ENCODE peak calls at places on chromosomes 4 and X, in six cellular contexts. W is colonic mucosa, O is upper lobe of right lung, H is psoas muscle, M is hepatocyte, Y is choroid plexus epithelial cell. V is an unnamed sample.

GRCh38 chrX:15114865-15115566 is 154.9 kb downstream of the ASB9 start:
- DNase-seq in W (no peak), O (no peak), H (no peak), M (no peak), Y (no peak), V (peak; percentile 0)

GRCh38 chr4:102554482-102554881 is 53.3 kb downstream of the NFKB1 start:
- DNase-seq in W (no peak), O (no peak), H (peak; percentile 87), M (no peak), Y (peak; percentile 87), V (peak; percentile 79)

GRCh38 chr4:34720563-34720962 is 1523.8 kb downstream of the ARAP2 start:
- DNase-seq in W (no peak), O (no peak), H (no peak), M (peak; percentile 64), Y (peak; percentile 71), V (peak; percentile 54)

GRCh38 chr4:21802406-21802805 is 146.2 kb downstream of the KCNIP4 start:
- DNase-seq in W (no peak), O (no peak), H (no peak), M (no peak), Y (peak; percentile 83), V (peak; percentile 48)

GRCh38 chrX:103503163-103503852 is 16.0 kb downstream of the RAB40A start:
- DNase-seq in W (no peak), O (no peak), H (no peak), M (no peak), Y (peak; percentile 28), V (no peak)

GRCh38 chr4:38868055-38868965 is 704 bp downstream of the FAM114A1 start:
- DNase-seq in W (peak; percentile 73), O (peak; percentile 75), H (peak; percentile 71), M (peak; percentile 54), Y (peak; percentile 40), V (peak; percentile 71)

GRCh38 chr4:41749650-41750049 is 1.1 kb upstream of the PHOX2B start:
- DNase-seq in W (no peak), O (no peak), H (no peak), M (no peak), Y (no peak), V (no peak)

GRCh38 chrX:118726887-118727685 is at the start of gene IL13RA1:
- DNase-seq in W (peak; percentile 77), O (peak; percentile 91), H (peak; percentile 88), M (peak; percentile 93), Y (peak; percentile 90), V (peak; percentile 85)

GRCh38 chr4:141132689-141133145 is 552 bp downstream of the RNF150 start:
- DNase-seq in W (peak; percentile 22), O (peak; percentile 63), H (no peak), M (peak; percentile 67), Y (no peak), V (no peak)

GRCh38 chr4:182916483-182917181 is 554 bp downstream of the DCTD start:
- DNase-seq in W (peak; percentile 47), O (peak; percentile 86), H (peak; percentile 81), M (peak; percentile 73), Y (peak; percentile 74), V (peak; percentile 75)

GRCh38 chrX:5042563-5042962 is 1186.1 kb downstream of the NLGN4X start:
- DNase-seq in W (no peak), O (no peak), H (no peak), M (no peak), Y (no peak), V (no peak)

GRCh38 chrX:21943460-21944135 is 3.1 kb downstream of the SMS start:
- DNase-seq in W (no peak), O (no peak), H (no peak), M (no peak), Y (peak; percentile 74), V (peak; percentile 61)

GRCh38 chrX:120731386-120731785 is 101.5 kb upstream of the C1GALT1C1 start:
- DNase-seq in W (no peak), O (no peak), H (no peak), M (no peak), Y (no peak), V (no peak)

GRCh38 chr4:124833831-124834505 is 121.4 kb upstream of the ANKRD50 start:
- DNase-seq in W (no peak), O (no peak), H (no peak), M (no peak), Y (no peak), V (no peak)

GRCh38 chrX:130606415-130606814 is 204.6 kb downstream of the RBMX2 start:
- DNase-seq in W (no peak), O (no peak), H (no peak), M (no peak), Y (no peak), V (no peak)

GRCh38 chr4:2059034-2059725 is at the start of gene NAT8L:
- DNase-seq in W (no peak), O (no peak), H (peak; percentile 69), M (peak; percentile 62), Y (no peak), V (peak; percentile 12)

GRCh38 chr4:186580669-186581068 is 25.3 kb upstream of the MTNR1A start:
- DNase-seq in W (no peak), O (no peak), H (no peak), M (no peak), Y (no peak), V (no peak)

GRCh38 chr4:23039813-23040212 is 347.1 kb downstream of the GBA3 start:
- DNase-seq in W (no peak), O (no peak), H (no peak), M (no peak), Y (no peak), V (no peak)

GRCh38 chrX:40646489-40647306 is 663 bp downstream of the CXorf38 start:
- DNase-seq in W (peak; percentile 62), O (peak; percentile 70), H (peak; percentile 72), M (peak; percentile 30), Y (peak; percentile 39), V (peak; percentile 43)

GRCh38 chrX:140661657-140662056 is 47.9 kb upstream of the LINC00632 start:
- DNase-seq in W (no peak), O (no peak), H (no peak), M (no peak), Y (peak; percentile 11), V (no peak)

GRCh38 chr4:120801171-120801758 is 121.3 kb downstream of the PRDM5 start:
- DNase-seq in W (no peak), O (no peak), H (peak; percentile 55), M (peak; percentile 41), Y (peak; percentile 29), V (peak; percentile 28)

GRCh38 chrX:67725471-67725870 is 181.7 kb downstream of the AR start:
- DNase-seq in W (no peak), O (no peak), H (no peak), M (no peak), Y (no peak), V (no peak)

GRCh38 chr4:56999751-57000150 is 21.1 kb downstream of the POLR2B start:
- DNase-seq in W (no peak), O (no peak), H (no peak), M (no peak), Y (no peak), V (no peak)

GRCh38 chrX:41452972-41453371 is 5.8 kb downstream of the NYX start:
- DNase-seq in W (no peak), O (no peak), H (no peak), M (no peak), Y (peak; percentile 82), V (peak; percentile 32)

GRCh38 chr4:111811661-111812060 is 333.6 kb upstream of the FAM241A start:
- DNase-seq in W (no peak), O (no peak), H (no peak), M (no peak), Y (no peak), V (peak; percentile 44)

GRCh38 chrX:15973941-15974340 is 119.3 kb upstream of the AP1S2 start:
- DNase-seq in W (no peak), O (no peak), H (peak; percentile 73), M (no peak), Y (no peak), V (no peak)

GRCh38 chrX:153924149-153924861 is 1.8 kb downstream of the ARHGAP4 start:
- DNase-seq in W (no peak), O (no peak), H (no peak), M (no peak), Y (peak; percentile 45), V (peak; percentile 51)

GRCh38 chrX:19040373-19040772 is 56.5 kb upstream of the PHKA2 start:
- DNase-seq in W (no peak), O (no peak), H (no peak), M (no peak), Y (no peak), V (no peak)
- TF ChIP-seq CTCF in W (no peak), O (peak; percentile 28), H (no peak), M (peak; percentile 48), Y (peak; percentile 44), V (peak; percentile 21)

GRCh38 chr4:118846981-118847380 is 11.1 kb upstream of the SEC24D start:
- DNase-seq in W (no peak), O (no peak), H (no peak), M (no peak), Y (no peak), V (no peak)
- TF ChIP-seq CTCF in W (no peak), O (no peak), H (no peak), M (no peak), Y (no peak), V (no peak)

GRCh38 chr4:154928640-154929257 is 147.7 kb downstream of the RBM46 start:
- DNase-seq in W (no peak), O (no peak), H (no peak), M (peak; percentile 53), Y (peak; percentile 55), V (peak; percentile 45)
- TF ChIP-seq CTCF in W (no peak), O (peak; percentile 11), H (no peak), M (peak; percentile 59), Y (peak; percentile 52), V (peak; percentile 45)

GRCh38 chr4:74230902-74231499 is 73.1 kb downstream of the MTHFD2L start:
- DNase-seq in W (peak; percentile 84), O (no peak), H (no peak), M (no peak), Y (peak; percentile 23), V (peak; percentile 20)
- TF ChIP-seq CTCF in W (no peak), O (no peak), H (no peak), M (no peak), Y (no peak), V (no peak)

GRCh38 chr4:77734928-77735327 is 84.2 kb downstream of the CNOT6L start:
- DNase-seq in W (no peak), O (no peak), H (no peak), M (peak; percentile 66), Y (peak; percentile 90), V (peak; percentile 93)
- TF ChIP-seq CTCF in W (no peak), O (no peak), H (no peak), M (no peak), Y (peak; percentile 23), V (peak; percentile 9)

GRCh38 chrX:23031600-23031999 is 31.8 kb downstream of the DDX53 start:
- DNase-seq in W (no peak), O (no peak), H (no peak), M (no peak), Y (no peak), V (no peak)
- TF ChIP-seq CTCF in W (no peak), O (no peak), H (no peak), M (no peak), Y (no peak), V (no peak)

GRCh38 chr4:4379540-4380087 is 7.3 kb upstream of the NSG1 start:
- DNase-seq in W (no peak), O (no peak), H (no peak), M (no peak), Y (no peak), V (no peak)
- TF ChIP-seq CTCF in W (no peak), O (no peak), H (no peak), M (no peak), Y (no peak), V (no peak)

GRCh38 chrX:86215260-86215659 is 67.0 kb downstream of the DACH2 start:
- DNase-seq in W (no peak), O (no peak), H (no peak), M (no peak), Y (no peak), V (no peak)

GRCh38 chrX:86210772-86211171 is 62.5 kb downstream of the DACH2 start:
- DNase-seq in W (no peak), O (no peak), H (no peak), M (no peak), Y (no peak), V (no peak)
- TF ChIP-seq CTCF in W (no peak), O (no peak), H (no peak), M (no peak), Y (no peak), V (no peak)